ENCODE peak calls at places on chromosomes 16 and 17, in five cellular contexts. V is HTR-8/SVneo; R is PC-3; I is brain microvascular endothelial cell; X is CD4-positive, alpha-beta T cell. G is an unnamed sample.

GRCh38 chr17:35653619-35654361 is 66.7 kb downstream of the AP2B1 start:
- DNase-seq in R (no peak), I (no peak), X (no peak), V (no peak), G (no peak)

GRCh38 chr17:72430611-72431432 is 310.0 kb downstream of the SOX9 start:
- DNase-seq in V (no peak), X (no peak), I (no peak), R (peak; percentile 25), G (no peak)

GRCh38 chr17:41308251-41308917 is 725 bp downstream of the KRTAP16-1 start:
- DNase-seq in R (no peak), V (no peak), X (peak; percentile 95), I (no peak), G (no peak)

GRCh38 chr17:50423553-50424159 is 2.4 kb upstream of the ACSF2 start:
- DNase-seq in R (peak; percentile 99), X (no peak), I (peak; percentile 89), V (peak; percentile 97), G (no peak)

GRCh38 chr17:44745301-44745700 is 13.5 kb upstream of the ADAM11 start:
- DNase-seq in V (no peak), I (no peak), X (no peak), R (no peak), G (no peak)

GRCh38 chr17:62637809-62638208 is 10.3 kb downstream of the MRC2 start:
- DNase-seq in I (no peak), V (no peak), R (no peak), X (no peak), G (no peak)

GRCh38 chr17:64200080-64201042 is 62.7 kb downstream of the TEX2 start:
- DNase-seq in V (no peak), R (no peak), I (no peak), X (no peak), G (no peak)

GRCh38 chr16:80742331-80742730 is 62.1 kb downstream of the CDYL2 start:
- DNase-seq in V (no peak), X (no peak), I (no peak), R (no peak), G (no peak)

GRCh38 chr16:4316732-4317461 is 1.0 kb downstream of the GLIS2 start:
- DNase-seq in R (peak; percentile 57), X (no peak), V (peak; percentile 53), I (no peak), G (no peak)

GRCh38 chr16:424623-425081 is 797 bp upstream of the RAB11FIP3 start:
- DNase-seq in V (no peak), I (no peak), X (no peak), R (peak; percentile 36), G (no peak)

GRCh38 chr17:66146394-66146793 is 45.5 kb downstream of the CEP112 start:
- DNase-seq in R (no peak), I (no peak), V (no peak), X (no peak), G (no peak)

GRCh38 chr17:31581022-31581483 is 189.6 kb downstream of the RAB11FIP4 start:
- DNase-seq in R (peak; percentile 85), I (peak; percentile 43), X (no peak), V (peak; percentile 93), G (peak; percentile 41)

GRCh38 chr16:73329363-73330306 is 281.7 kb upstream of the ZFHX3 start:
- DNase-seq in R (no peak), I (no peak), X (no peak), V (no peak), G (no peak)

GRCh38 chr16:51243836-51244483 is 92.9 kb upstream of the SALL1 start:
- DNase-seq in I (peak; percentile 1), X (no peak), R (no peak), V (no peak), G (no peak)

GRCh38 chr16:58196898-58197313 is 1.0 kb downstream of the CSNK2A2 start:
- DNase-seq in R (no peak), I (no peak), X (no peak), V (peak; percentile 30), G (no peak)

GRCh38 chr16:17386229-17386628 is 84.5 kb downstream of the XYLT1 start:
- DNase-seq in V (no peak), R (no peak), X (no peak), I (no peak), G (no peak)

GRCh38 chr16:49281843-49282642 is 405 bp upstream of the CBLN1 start:
- DNase-seq in I (peak; percentile 2), V (no peak), R (peak; percentile 46), X (no peak), G (no peak)

GRCh38 chr16:20612551-20613470 is 36.6 kb upstream of the ACSM2B start:
- DNase-seq in X (no peak), R (no peak), I (no peak), V (no peak), G (no peak)

GRCh38 chr17:40024901-40025300 is 9.7 kb downstream of the CSF3 start:
- DNase-seq in I (peak; percentile 72), X (no peak), V (no peak), R (no peak), G (no peak)

GRCh38 chr17:29569245-29569950 is 897 bp downstream of the TP53I13 start:
- DNase-seq in R (peak; percentile 42), V (no peak), X (no peak), I (no peak), G (no peak)

GRCh38 chr16:83439412-83439811 is 368.4 kb upstream of the HSBP1 start:
- DNase-seq in I (no peak), V (no peak), R (no peak), X (no peak), G (no peak)

G was measured in amniotic stem cell.